ENCODE peak calls at places on chromosome 11, in eight cellular contexts. One of them, this sample, is unnamed.

GRCh38 chr11:114243461-114244372 is 52.5 kb upstream of the NNMT start:
- DNase-seq in stomach: no peak
- DNase-seq in psoas muscle: peak; percentile 79
- DNase-seq in SJSA1: no peak
- DNase-seq in A549: no peak
- DNase-seq in hepatocyte: no peak
- DNase-seq in sigmoid colon: peak; percentile 81
- DNase-seq in heart left ventricle: no peak
- DNase-seq in this sample: no peak

GRCh38 chr11:119694334-119694733 is 34.7 kb downstream of the NECTIN1 start:
- DNase-seq in stomach: peak; percentile 63
- DNase-seq in psoas muscle: no peak
- DNase-seq in SJSA1: no peak
- DNase-seq in A549: peak; percentile 21
- DNase-seq in hepatocyte: no peak
- DNase-seq in sigmoid colon: no peak
- DNase-seq in heart left ventricle: no peak
- DNase-seq in this sample: peak; percentile 39

GRCh38 chr11:19714093-19714386 is 1.4 kb downstream of the NAV2 start:
- DNase-seq in stomach: no peak
- DNase-seq in psoas muscle: no peak
- DNase-seq in SJSA1: no peak
- DNase-seq in A549: no peak
- DNase-seq in hepatocyte: peak; percentile 21
- DNase-seq in sigmoid colon: peak; percentile 78
- DNase-seq in heart left ventricle: no peak
- DNase-seq in this sample: no peak

GRCh38 chr11:118671254-118671653 is 8.2 kb downstream of the TREH start:
- DNase-seq in stomach: no peak
- DNase-seq in psoas muscle: no peak
- DNase-seq in SJSA1: no peak
- DNase-seq in A549: no peak
- DNase-seq in hepatocyte: no peak
- DNase-seq in sigmoid colon: no peak
- DNase-seq in heart left ventricle: no peak
- DNase-seq in this sample: no peak

GRCh38 chr11:128467041-128467440 is 120.3 kb downstream of the ETS1 start:
- DNase-seq in stomach: no peak
- DNase-seq in psoas muscle: no peak
- DNase-seq in SJSA1: no peak
- DNase-seq in A549: no peak
- DNase-seq in hepatocyte: no peak
- DNase-seq in sigmoid colon: no peak
- DNase-seq in heart left ventricle: no peak
- DNase-seq in this sample: no peak

GRCh38 chr11:100010393-100010792 is 676.7 kb upstream of the ARHGAP42 start:
- DNase-seq in stomach: no peak
- DNase-seq in psoas muscle: no peak
- DNase-seq in SJSA1: no peak
- DNase-seq in A549: no peak
- DNase-seq in hepatocyte: no peak
- DNase-seq in sigmoid colon: no peak
- DNase-seq in heart left ventricle: no peak
- DNase-seq in this sample: no peak

GRCh38 chr11:131253142-131253884 is 117.1 kb upstream of the NTM start:
- DNase-seq in stomach: no peak
- DNase-seq in psoas muscle: no peak
- DNase-seq in SJSA1: no peak
- DNase-seq in A549: no peak
- DNase-seq in hepatocyte: no peak
- DNase-seq in sigmoid colon: no peak
- DNase-seq in heart left ventricle: no peak
- DNase-seq in this sample: no peak

GRCh38 chr11:110565344-110565684 is 135.6 kb downstream of the FDX1 start:
- DNase-seq in stomach: no peak
- DNase-seq in psoas muscle: no peak
- DNase-seq in SJSA1: no peak
- DNase-seq in A549: peak; percentile 11
- DNase-seq in hepatocyte: peak; percentile 84
- DNase-seq in sigmoid colon: no peak
- DNase-seq in heart left ventricle: no peak
- DNase-seq in this sample: peak; percentile 25

GRCh38 chr11:64713781-64714363 is 9.1 kb downstream of the NRXN2 start:
- DNase-seq in stomach: no peak
- DNase-seq in psoas muscle: no peak
- DNase-seq in SJSA1: peak; percentile 51
- DNase-seq in A549: no peak
- DNase-seq in hepatocyte: no peak
- DNase-seq in sigmoid colon: no peak
- DNase-seq in heart left ventricle: no peak
- DNase-seq in this sample: no peak

GRCh38 chr11:96238563-96239166 is 104.3 kb downstream of the MAML2 start:
- DNase-seq in stomach: no peak
- DNase-seq in psoas muscle: no peak
- DNase-seq in SJSA1: no peak
- DNase-seq in A549: no peak
- DNase-seq in hepatocyte: no peak
- DNase-seq in sigmoid colon: no peak
- DNase-seq in heart left ventricle: no peak
- DNase-seq in this sample: no peak

GRCh38 chr11:116336540-116336939 is 436.2 kb downstream of the BUD13 start:
- DNase-seq in stomach: no peak
- DNase-seq in psoas muscle: no peak
- DNase-seq in SJSA1: no peak
- DNase-seq in A549: no peak
- DNase-seq in hepatocyte: no peak
- DNase-seq in sigmoid colon: no peak
- DNase-seq in heart left ventricle: no peak
- DNase-seq in this sample: no peak

GRCh38 chr11:71428861-71429435 is 19.2 kb downstream of the DHCR7 start:
- DNase-seq in stomach: peak; percentile 44
- DNase-seq in psoas muscle: no peak
- DNase-seq in SJSA1: no peak
- DNase-seq in A549: no peak
- DNase-seq in hepatocyte: peak; percentile 20
- DNase-seq in sigmoid colon: no peak
- DNase-seq in heart left ventricle: no peak
- DNase-seq in this sample: no peak

GRCh38 chr11:110582728-110583432 is 129.4 kb downstream of the ARHGAP20 start:
- DNase-seq in stomach: no peak
- DNase-seq in psoas muscle: no peak
- DNase-seq in SJSA1: no peak
- DNase-seq in A549: no peak
- DNase-seq in hepatocyte: peak; percentile 11
- DNase-seq in sigmoid colon: no peak
- DNase-seq in heart left ventricle: no peak
- DNase-seq in this sample: no peak

GRCh38 chr11:120735035-120735434 is 223.5 kb downstream of the GRIK4 start:
- DNase-seq in stomach: no peak
- DNase-seq in psoas muscle: no peak
- DNase-seq in SJSA1: no peak
- DNase-seq in A549: no peak
- DNase-seq in hepatocyte: no peak
- DNase-seq in sigmoid colon: no peak
- DNase-seq in heart left ventricle: no peak
- DNase-seq in this sample: no peak

GRCh38 chr11:45082744-45083543 is 63.5 kb upstream of the PRDM11 start:
- DNase-seq in stomach: no peak
- DNase-seq in psoas muscle: no peak
- DNase-seq in SJSA1: no peak
- DNase-seq in A549: no peak
- DNase-seq in hepatocyte: no peak
- DNase-seq in sigmoid colon: no peak
- DNase-seq in heart left ventricle: no peak
- DNase-seq in this sample: no peak

GRCh38 chr11:88178211-88178610 is 3.0 kb upstream of the RAB38 start:
- DNase-seq in stomach: no peak
- DNase-seq in psoas muscle: no peak
- DNase-seq in SJSA1: no peak
- DNase-seq in A549: no peak
- DNase-seq in hepatocyte: no peak
- DNase-seq in sigmoid colon: no peak
- DNase-seq in heart left ventricle: no peak
- DNase-seq in this sample: no peak
- H3K27ac ChIP-seq in stomach: no peak overlapping the region
- H3K27ac ChIP-seq in psoas muscle: no peak overlapping the region
- H3K27ac ChIP-seq in SJSA1: no peak overlapping the region
- H3K27ac ChIP-seq in A549: no peak overlapping the region
- H3K27ac ChIP-seq in hepatocyte: no peak overlapping the region
- H3K27ac ChIP-seq in sigmoid colon: no peak overlapping the region
- H3K27ac ChIP-seq in heart left ventricle: no peak overlapping the region
- H3K27ac ChIP-seq in this sample: no peak overlapping the region

GRCh38 chr11:9750551-9750950 is 86.7 kb downstream of the SWAP70 start:
- DNase-seq in stomach: no peak
- DNase-seq in psoas muscle: no peak
- DNase-seq in SJSA1: no peak
- DNase-seq in A549: no peak
- DNase-seq in hepatocyte: no peak
- DNase-seq in sigmoid colon: no peak
- DNase-seq in heart left ventricle: no peak
- DNase-seq in this sample: no peak
- H3K27ac ChIP-seq in stomach: no peak overlapping the region
- H3K27ac ChIP-seq in psoas muscle: no peak overlapping the region
- H3K27ac ChIP-seq in SJSA1: no peak overlapping the region
- H3K27ac ChIP-seq in A549: no peak overlapping the region
- H3K27ac ChIP-seq in hepatocyte: no peak overlapping the region
- H3K27ac ChIP-seq in sigmoid colon: no peak overlapping the region
- H3K27ac ChIP-seq in heart left ventricle: no peak overlapping the region
- H3K27ac ChIP-seq in this sample: no peak overlapping the region

GRCh38 chr11:126603486-126603885 is 248.0 kb downstream of the ST3GAL4 start:
- DNase-seq in stomach: no peak
- DNase-seq in psoas muscle: no peak
- DNase-seq in SJSA1: no peak
- DNase-seq in A549: no peak
- DNase-seq in hepatocyte: no peak
- DNase-seq in sigmoid colon: no peak
- DNase-seq in heart left ventricle: no peak
- DNase-seq in this sample: no peak
- H3K27ac ChIP-seq in stomach: no peak overlapping the region
- H3K27ac ChIP-seq in psoas muscle: no peak overlapping the region
- H3K27ac ChIP-seq in SJSA1: no peak overlapping the region
- H3K27ac ChIP-seq in A549: no peak overlapping the region
- H3K27ac ChIP-seq in hepatocyte: no peak overlapping the region
- H3K27ac ChIP-seq in sigmoid colon: no peak overlapping the region
- H3K27ac ChIP-seq in heart left ventricle: no peak overlapping the region
- H3K27ac ChIP-seq in this sample: no peak overlapping the region

DNA sequence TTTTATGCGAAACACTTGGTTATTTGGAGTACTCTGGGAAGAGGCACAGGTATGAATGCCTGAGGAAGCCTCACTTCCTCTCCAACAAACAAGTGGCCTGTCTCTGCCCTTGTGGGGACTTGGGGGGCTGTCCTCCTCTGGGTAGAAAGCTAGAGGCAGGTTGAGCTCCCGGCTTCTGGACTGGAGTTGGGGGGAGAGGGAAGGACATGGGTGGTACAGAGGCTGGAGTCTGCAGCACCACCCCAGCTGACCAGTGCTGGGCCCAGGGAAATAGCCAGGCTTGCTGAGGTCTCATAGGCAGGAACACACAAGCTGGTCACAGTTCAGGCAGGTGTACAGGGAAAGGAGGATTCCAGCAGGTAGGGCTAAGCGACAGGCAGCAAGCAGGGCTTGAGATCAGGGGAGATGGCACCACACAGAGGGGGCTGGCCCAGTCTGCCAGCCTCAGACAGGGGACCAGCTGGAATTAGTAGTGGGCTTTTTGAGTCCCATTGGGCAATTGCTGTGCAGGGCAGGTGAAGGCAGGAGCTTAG is 135.3 kb upstream of the TEAD1 start:
- DNase-seq in stomach: no peak
- DNase-seq in psoas muscle: no peak
- DNase-seq in SJSA1: no peak
- DNase-seq in A549: no peak
- DNase-seq in hepatocyte: no peak
- DNase-seq in sigmoid colon: no peak
- DNase-seq in heart left ventricle: no peak
- DNase-seq in this sample: no peak
- H3K27ac ChIP-seq in stomach: peak overlapping the region; percentile 63
- H3K27ac ChIP-seq in psoas muscle: no peak overlapping the region
- H3K27ac ChIP-seq in SJSA1: peak overlapping the region; percentile 88
- H3K27ac ChIP-seq in A549: peak overlapping the region; percentile 75
- H3K27ac ChIP-seq in hepatocyte: peak overlapping the region; percentile 40
- H3K27ac ChIP-seq in sigmoid colon: peak overlapping the region; percentile 71
- H3K27ac ChIP-seq in heart left ventricle: no peak overlapping the region
- H3K27ac ChIP-seq in this sample: no peak overlapping the region

DNA sequence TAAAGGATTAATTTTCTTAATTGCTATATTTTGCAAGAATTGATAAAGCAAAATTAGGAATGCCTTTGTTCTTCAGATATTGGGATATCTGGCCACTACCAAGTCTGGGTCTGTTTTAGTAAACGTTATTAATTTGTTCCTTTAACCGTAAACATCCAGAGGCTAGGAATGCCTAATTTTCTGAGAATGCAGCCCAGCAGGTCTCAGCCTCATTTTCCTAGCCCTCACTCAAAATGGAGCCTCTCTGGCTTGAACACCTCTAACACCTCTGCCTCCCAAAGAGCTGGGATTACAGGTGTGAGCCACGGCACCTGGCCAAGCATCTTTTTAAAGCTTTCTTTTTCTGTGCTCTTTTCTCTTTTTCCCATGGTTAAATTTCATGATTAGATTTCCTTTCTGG is 18.4 kb downstream of the TMEM135 start:
- DNase-seq in stomach: no peak
- DNase-seq in psoas muscle: no peak
- DNase-seq in SJSA1: no peak
- DNase-seq in A549: no peak
- DNase-seq in hepatocyte: no peak
- DNase-seq in sigmoid colon: no peak
- DNase-seq in heart left ventricle: no peak
- DNase-seq in this sample: no peak
- H3K27ac ChIP-seq in stomach: no peak overlapping the region
- H3K27ac ChIP-seq in psoas muscle: no peak overlapping the region
- H3K27ac ChIP-seq in SJSA1: no peak overlapping the region
- H3K27ac ChIP-seq in A549: no peak overlapping the region
- H3K27ac ChIP-seq in hepatocyte: no peak overlapping the region
- H3K27ac ChIP-seq in sigmoid colon: no peak overlapping the region
- H3K27ac ChIP-seq in heart left ventricle: no peak overlapping the region
- H3K27ac ChIP-seq in this sample: no peak overlapping the region

GRCh38 chr11:122146475-122146874 is 30.5 kb upstream of the BLID start:
- DNase-seq in stomach: no peak
- DNase-seq in psoas muscle: no peak
- DNase-seq in SJSA1: no peak
- DNase-seq in A549: peak; percentile 25
- DNase-seq in hepatocyte: no peak
- DNase-seq in sigmoid colon: no peak
- DNase-seq in heart left ventricle: no peak
- DNase-seq in this sample: no peak

GRCh38 chr11:122150484-122151124 is 34.6 kb upstream of the BLID start:
- DNase-seq in stomach: no peak
- DNase-seq in psoas muscle: no peak
- DNase-seq in SJSA1: no peak
- DNase-seq in A549: peak; percentile 53
- DNase-seq in hepatocyte: no peak
- DNase-seq in sigmoid colon: no peak
- DNase-seq in heart left ventricle: no peak
- DNase-seq in this sample: no peak

GRCh38 chr11:122145715-122146274 is 29.8 kb upstream of the BLID start:
- DNase-seq in stomach: no peak
- DNase-seq in psoas muscle: no peak
- DNase-seq in SJSA1: no peak
- DNase-seq in A549: no peak
- DNase-seq in hepatocyte: no peak
- DNase-seq in sigmoid colon: no peak
- DNase-seq in heart left ventricle: no peak
- DNase-seq in this sample: no peak

GRCh38 chr11:122144752-122145151 is 28.7 kb upstream of the BLID start:
- DNase-seq in stomach: no peak
- DNase-seq in psoas muscle: no peak
- DNase-seq in SJSA1: no peak
- DNase-seq in A549: no peak
- DNase-seq in hepatocyte: no peak
- DNase-seq in sigmoid colon: no peak
- DNase-seq in heart left ventricle: no peak
- DNase-seq in this sample: no peak

GRCh38 chr11:122149232-122149631 is 33.2 kb upstream of the BLID start:
- DNase-seq in stomach: no peak
- DNase-seq in psoas muscle: no peak
- DNase-seq in SJSA1: no peak
- DNase-seq in A549: no peak
- DNase-seq in hepatocyte: no peak
- DNase-seq in sigmoid colon: no peak
- DNase-seq in heart left ventricle: no peak
- DNase-seq in this sample: no peak
- H3K27ac ChIP-seq in stomach: no peak overlapping the region
- H3K27ac ChIP-seq in psoas muscle: no peak overlapping the region
- H3K27ac ChIP-seq in SJSA1: no peak overlapping the region
- H3K27ac ChIP-seq in A549: peak overlapping the region; percentile 43
- H3K27ac ChIP-seq in hepatocyte: no peak overlapping the region
- H3K27ac ChIP-seq in sigmoid colon: no peak overlapping the region
- H3K27ac ChIP-seq in heart left ventricle: no peak overlapping the region
- H3K27ac ChIP-seq in this sample: no peak overlapping the region